ENCODE peak calls at places on chromosomes 4 and X, in ten cellular contexts. One of them, this sample, is unnamed.

GRCh38 chr4:18686338-18687039 is 664.9 kb upstream of the LCORL start:
- DNase-seq in GM13976: no peak
- DNase-seq in NCI-H2029: peak
- DNase-seq in activated CD8-positive, alpha-beta memory T cell treated with anti-CD3 and anti-CD28 coated beads for 48 hours: no peak
- DNase-seq in activated B cell treated with CpG ODN at 0.5 μM for 24 hours: no peak
- DNase-seq in skeletal muscle cell: no peak
- DNase-seq in M059J: no peak
- DNase-seq in activated CD4-positive, alpha-beta T cell treated with anti-CD3 and anti-CD28 coated beads for 24 hours: no peak
- DNase-seq in effector CD4-positive, alpha-beta T cell: no peak
- DNase-seq in stimulated activated CD8-positive, alpha-beta memory T cell treated with anti-CD3 and anti-CD28 coated beads, Interleukin-15, amount 100 ng/mL, for 24 hours: no peak
- DNase-seq in this sample: no peak

GRCh38 chr4:74659576-74660411 is 134.5 kb downstream of the BTC start:
- DNase-seq in skeletal muscle cell: peak
- DNase-seq in effector CD4-positive, alpha-beta T cell: no peak
- DNase-seq in M059J: peak
- DNase-seq in activated CD4-positive, alpha-beta T cell treated with anti-CD3 and anti-CD28 coated beads for 24 hours: no peak
- DNase-seq in GM13976: no peak
- DNase-seq in activated B cell treated with CpG ODN at 0.5 μM for 24 hours: no peak
- DNase-seq in NCI-H2029: no peak
- DNase-seq in stimulated activated CD8-positive, alpha-beta memory T cell treated with anti-CD3 and anti-CD28 coated beads, Interleukin-15, amount 100 ng/mL, for 24 hours: no peak
- DNase-seq in activated CD8-positive, alpha-beta memory T cell treated with anti-CD3 and anti-CD28 coated beads for 48 hours: no peak
- DNase-seq in this sample: no peak

GRCh38 chr4:4866124-4866832 is 6.8 kb downstream of the MSX1 start:
- DNase-seq in activated CD8-positive, alpha-beta memory T cell treated with anti-CD3 and anti-CD28 coated beads for 48 hours: no peak
- DNase-seq in activated CD4-positive, alpha-beta T cell treated with anti-CD3 and anti-CD28 coated beads for 24 hours: no peak
- DNase-seq in M059J: peak
- DNase-seq in skeletal muscle cell: no peak
- DNase-seq in activated B cell treated with CpG ODN at 0.5 μM for 24 hours: no peak
- DNase-seq in NCI-H2029: peak
- DNase-seq in GM13976: no peak
- DNase-seq in stimulated activated CD8-positive, alpha-beta memory T cell treated with anti-CD3 and anti-CD28 coated beads, Interleukin-15, amount 100 ng/mL, for 24 hours: no peak
- DNase-seq in effector CD4-positive, alpha-beta T cell: no peak
- DNase-seq in this sample: no peak

GRCh38 chr4:1745697-1746096 is 24.4 kb downstream of the TACC3 start:
- DNase-seq in activated CD8-positive, alpha-beta memory T cell treated with anti-CD3 and anti-CD28 coated beads for 48 hours: no peak
- DNase-seq in GM13976: no peak
- DNase-seq in activated B cell treated with CpG ODN at 0.5 μM for 24 hours: no peak
- DNase-seq in stimulated activated CD8-positive, alpha-beta memory T cell treated with anti-CD3 and anti-CD28 coated beads, Interleukin-15, amount 100 ng/mL, for 24 hours: no peak
- DNase-seq in M059J: no peak
- DNase-seq in activated CD4-positive, alpha-beta T cell treated with anti-CD3 and anti-CD28 coated beads for 24 hours: no peak
- DNase-seq in effector CD4-positive, alpha-beta T cell: no peak
- DNase-seq in NCI-H2029: no peak
- DNase-seq in skeletal muscle cell: no peak
- DNase-seq in this sample: no peak

GRCh38 chrX:50814701-50815476 is 895 bp upstream of the SHROOM4 start:
- DNase-seq in M059J: peak
- DNase-seq in NCI-H2029: no peak
- DNase-seq in activated CD4-positive, alpha-beta T cell treated with anti-CD3 and anti-CD28 coated beads for 24 hours: no peak
- DNase-seq in skeletal muscle cell: peak
- DNase-seq in activated CD8-positive, alpha-beta memory T cell treated with anti-CD3 and anti-CD28 coated beads for 48 hours: no peak
- DNase-seq in GM13976: no peak
- DNase-seq in effector CD4-positive, alpha-beta T cell: no peak
- DNase-seq in activated B cell treated with CpG ODN at 0.5 μM for 24 hours: no peak
- DNase-seq in stimulated activated CD8-positive, alpha-beta memory T cell treated with anti-CD3 and anti-CD28 coated beads, Interleukin-15, amount 100 ng/mL, for 24 hours: no peak
- DNase-seq in this sample: no peak

GRCh38 chrX:17414839-17415238 is 39.8 kb downstream of the NHS start:
- DNase-seq in activated CD4-positive, alpha-beta T cell treated with anti-CD3 and anti-CD28 coated beads for 24 hours: no peak
- DNase-seq in effector CD4-positive, alpha-beta T cell: no peak
- DNase-seq in GM13976: no peak
- DNase-seq in activated B cell treated with CpG ODN at 0.5 μM for 24 hours: no peak
- DNase-seq in stimulated activated CD8-positive, alpha-beta memory T cell treated with anti-CD3 and anti-CD28 coated beads, Interleukin-15, amount 100 ng/mL, for 24 hours: no peak
- DNase-seq in skeletal muscle cell: no peak
- DNase-seq in M059J: peak
- DNase-seq in NCI-H2029: no peak
- DNase-seq in activated CD8-positive, alpha-beta memory T cell treated with anti-CD3 and anti-CD28 coated beads for 48 hours: no peak
- DNase-seq in this sample: no peak

GRCh38 chr4:82491251-82491960 is 61.0 kb downstream of the ENOPH1 start:
- DNase-seq in GM13976: no peak
- DNase-seq in NCI-H2029: peak
- DNase-seq in M059J: no peak
- DNase-seq in effector CD4-positive, alpha-beta T cell: no peak
- DNase-seq in activated CD4-positive, alpha-beta T cell treated with anti-CD3 and anti-CD28 coated beads for 24 hours: no peak
- DNase-seq in activated B cell treated with CpG ODN at 0.5 μM for 24 hours: no peak
- DNase-seq in skeletal muscle cell: no peak
- DNase-seq in stimulated activated CD8-positive, alpha-beta memory T cell treated with anti-CD3 and anti-CD28 coated beads, Interleukin-15, amount 100 ng/mL, for 24 hours: no peak
- DNase-seq in activated CD8-positive, alpha-beta memory T cell treated with anti-CD3 and anti-CD28 coated beads for 48 hours: no peak
- DNase-seq in this sample: no peak

GRCh38 chr4:143559757-143560147 is 46.2 kb downstream of the SMARCA5 start:
- DNase-seq in skeletal muscle cell: no peak
- DNase-seq in effector CD4-positive, alpha-beta T cell: no peak
- DNase-seq in NCI-H2029: no peak
- DNase-seq in activated CD8-positive, alpha-beta memory T cell treated with anti-CD3 and anti-CD28 coated beads for 48 hours: no peak
- DNase-seq in activated CD4-positive, alpha-beta T cell treated with anti-CD3 and anti-CD28 coated beads for 24 hours: peak
- DNase-seq in stimulated activated CD8-positive, alpha-beta memory T cell treated with anti-CD3 and anti-CD28 coated beads, Interleukin-15, amount 100 ng/mL, for 24 hours: peak
- DNase-seq in activated B cell treated with CpG ODN at 0.5 μM for 24 hours: no peak
- DNase-seq in M059J: no peak
- DNase-seq in GM13976: peak
- DNase-seq in this sample: no peak

GRCh38 chrX:110504947-110505346 is 146.3 kb downstream of the RTL9 start:
- DNase-seq in GM13976: no peak
- DNase-seq in activated CD8-positive, alpha-beta memory T cell treated with anti-CD3 and anti-CD28 coated beads for 48 hours: no peak
- DNase-seq in NCI-H2029: no peak
- DNase-seq in M059J: no peak
- DNase-seq in activated CD4-positive, alpha-beta T cell treated with anti-CD3 and anti-CD28 coated beads for 24 hours: no peak
- DNase-seq in effector CD4-positive, alpha-beta T cell: no peak
- DNase-seq in skeletal muscle cell: no peak
- DNase-seq in stimulated activated CD8-positive, alpha-beta memory T cell treated with anti-CD3 and anti-CD28 coated beads, Interleukin-15, amount 100 ng/mL, for 24 hours: no peak
- DNase-seq in activated B cell treated with CpG ODN at 0.5 μM for 24 hours: no peak
- DNase-seq in this sample: no peak

GRCh38 chr4:99790796-99791617 is 25.6 kb upstream of the DAPP1 start:
- DNase-seq in effector CD4-positive, alpha-beta T cell: no peak
- DNase-seq in skeletal muscle cell: no peak
- DNase-seq in activated CD8-positive, alpha-beta memory T cell treated with anti-CD3 and anti-CD28 coated beads for 48 hours: no peak
- DNase-seq in M059J: peak
- DNase-seq in NCI-H2029: peak
- DNase-seq in activated B cell treated with CpG ODN at 0.5 μM for 24 hours: no peak
- DNase-seq in stimulated activated CD8-positive, alpha-beta memory T cell treated with anti-CD3 and anti-CD28 coated beads, Interleukin-15, amount 100 ng/mL, for 24 hours: no peak
- DNase-seq in GM13976: no peak
- DNase-seq in activated CD4-positive, alpha-beta T cell treated with anti-CD3 and anti-CD28 coated beads for 24 hours: no peak
- DNase-seq in this sample: no peak

GRCh38 chrX:149638860-149639259 is 7.3 kb upstream of the TMEM185A start:
- DNase-seq in skeletal muscle cell: no peak
- DNase-seq in activated CD8-positive, alpha-beta memory T cell treated with anti-CD3 and anti-CD28 coated beads for 48 hours: no peak
- DNase-seq in stimulated activated CD8-positive, alpha-beta memory T cell treated with anti-CD3 and anti-CD28 coated beads, Interleukin-15, amount 100 ng/mL, for 24 hours: no peak
- DNase-seq in activated B cell treated with CpG ODN at 0.5 μM for 24 hours: no peak
- DNase-seq in activated CD4-positive, alpha-beta T cell treated with anti-CD3 and anti-CD28 coated beads for 24 hours: no peak
- DNase-seq in effector CD4-positive, alpha-beta T cell: no peak
- DNase-seq in GM13976: no peak
- DNase-seq in M059J: peak
- DNase-seq in NCI-H2029: no peak
- DNase-seq in this sample: no peak

GRCh38 chrX:130878350-130879341 is 24.4 kb downstream of the ENOX2 start:
- DNase-seq in activated B cell treated with CpG ODN at 0.5 μM for 24 hours: no peak
- DNase-seq in GM13976: no peak
- DNase-seq in skeletal muscle cell: peak
- DNase-seq in activated CD8-positive, alpha-beta memory T cell treated with anti-CD3 and anti-CD28 coated beads for 48 hours: no peak
- DNase-seq in stimulated activated CD8-positive, alpha-beta memory T cell treated with anti-CD3 and anti-CD28 coated beads, Interleukin-15, amount 100 ng/mL, for 24 hours: no peak
- DNase-seq in NCI-H2029: no peak
- DNase-seq in activated CD4-positive, alpha-beta T cell treated with anti-CD3 and anti-CD28 coated beads for 24 hours: no peak
- DNase-seq in effector CD4-positive, alpha-beta T cell: no peak
- DNase-seq in M059J: peak
- DNase-seq in this sample: no peak

GRCh38 chr4:96326846-96327245 is 487.0 kb downstream of the PDHA2 start:
- DNase-seq in GM13976: no peak
- DNase-seq in activated B cell treated with CpG ODN at 0.5 μM for 24 hours: no peak
- DNase-seq in skeletal muscle cell: no peak
- DNase-seq in NCI-H2029: no peak
- DNase-seq in activated CD4-positive, alpha-beta T cell treated with anti-CD3 and anti-CD28 coated beads for 24 hours: no peak
- DNase-seq in activated CD8-positive, alpha-beta memory T cell treated with anti-CD3 and anti-CD28 coated beads for 48 hours: no peak
- DNase-seq in M059J: peak
- DNase-seq in effector CD4-positive, alpha-beta T cell: no peak
- DNase-seq in stimulated activated CD8-positive, alpha-beta memory T cell treated with anti-CD3 and anti-CD28 coated beads, Interleukin-15, amount 100 ng/mL, for 24 hours: no peak
- DNase-seq in this sample: no peak

GRCh38 chr4:105670684-105671083 is 37.8 kb downstream of the INTS12 start:
- DNase-seq in skeletal muscle cell: no peak
- DNase-seq in activated CD4-positive, alpha-beta T cell treated with anti-CD3 and anti-CD28 coated beads for 24 hours: no peak
- DNase-seq in NCI-H2029: no peak
- DNase-seq in GM13976: no peak
- DNase-seq in activated B cell treated with CpG ODN at 0.5 μM for 24 hours: no peak
- DNase-seq in stimulated activated CD8-positive, alpha-beta memory T cell treated with anti-CD3 and anti-CD28 coated beads, Interleukin-15, amount 100 ng/mL, for 24 hours: no peak
- DNase-seq in effector CD4-positive, alpha-beta T cell: no peak
- DNase-seq in M059J: no peak
- DNase-seq in activated CD8-positive, alpha-beta memory T cell treated with anti-CD3 and anti-CD28 coated beads for 48 hours: no peak
- DNase-seq in this sample: no peak

GRCh38 chr4:152193059-152193458 is 342.8 kb downstream of the FBXW7 start:
- DNase-seq in skeletal muscle cell: no peak
- DNase-seq in activated CD8-positive, alpha-beta memory T cell treated with anti-CD3 and anti-CD28 coated beads for 48 hours: no peak
- DNase-seq in effector CD4-positive, alpha-beta T cell: no peak
- DNase-seq in activated B cell treated with CpG ODN at 0.5 μM for 24 hours: no peak
- DNase-seq in stimulated activated CD8-positive, alpha-beta memory T cell treated with anti-CD3 and anti-CD28 coated beads, Interleukin-15, amount 100 ng/mL, for 24 hours: no peak
- DNase-seq in M059J: no peak
- DNase-seq in activated CD4-positive, alpha-beta T cell treated with anti-CD3 and anti-CD28 coated beads for 24 hours: no peak
- DNase-seq in GM13976: no peak
- DNase-seq in NCI-H2029: no peak
- DNase-seq in this sample: no peak

GRCh38 chr4:25235401-25235800 is 1.6 kb downstream of the PI4K2B start:
- DNase-seq in activated CD4-positive, alpha-beta T cell treated with anti-CD3 and anti-CD28 coated beads for 24 hours: no peak
- DNase-seq in M059J: peak
- DNase-seq in GM13976: no peak
- DNase-seq in skeletal muscle cell: no peak
- DNase-seq in NCI-H2029: no peak
- DNase-seq in activated CD8-positive, alpha-beta memory T cell treated with anti-CD3 and anti-CD28 coated beads for 48 hours: no peak
- DNase-seq in effector CD4-positive, alpha-beta T cell: no peak
- DNase-seq in stimulated activated CD8-positive, alpha-beta memory T cell treated with anti-CD3 and anti-CD28 coated beads, Interleukin-15, amount 100 ng/mL, for 24 hours: no peak
- DNase-seq in activated B cell treated with CpG ODN at 0.5 μM for 24 hours: no peak
- DNase-seq in this sample: no peak

GRCh38 chr4:131006388-131006787 is 1910.4 kb downstream of the C4orf33 start:
- DNase-seq in GM13976: no peak
- DNase-seq in activated CD8-positive, alpha-beta memory T cell treated with anti-CD3 and anti-CD28 coated beads for 48 hours: no peak
- DNase-seq in activated B cell treated with CpG ODN at 0.5 μM for 24 hours: no peak
- DNase-seq in effector CD4-positive, alpha-beta T cell: no peak
- DNase-seq in skeletal muscle cell: no peak
- DNase-seq in stimulated activated CD8-positive, alpha-beta memory T cell treated with anti-CD3 and anti-CD28 coated beads, Interleukin-15, amount 100 ng/mL, for 24 hours: no peak
- DNase-seq in NCI-H2029: no peak
- DNase-seq in M059J: no peak
- DNase-seq in activated CD4-positive, alpha-beta T cell treated with anti-CD3 and anti-CD28 coated beads for 24 hours: no peak
- DNase-seq in this sample: no peak

GRCh38 chr4:16869594-16870245 is 28.7 kb downstream of the LDB2 start:
- DNase-seq in M059J: no peak
- DNase-seq in activated CD8-positive, alpha-beta memory T cell treated with anti-CD3 and anti-CD28 coated beads for 48 hours: no peak
- DNase-seq in stimulated activated CD8-positive, alpha-beta memory T cell treated with anti-CD3 and anti-CD28 coated beads, Interleukin-15, amount 100 ng/mL, for 24 hours: no peak
- DNase-seq in effector CD4-positive, alpha-beta T cell: no peak
- DNase-seq in GM13976: no peak
- DNase-seq in NCI-H2029: no peak
- DNase-seq in activated CD4-positive, alpha-beta T cell treated with anti-CD3 and anti-CD28 coated beads for 24 hours: no peak
- DNase-seq in skeletal muscle cell: no peak
- DNase-seq in activated B cell treated with CpG ODN at 0.5 μM for 24 hours: no peak
- DNase-seq in this sample: no peak

GRCh38 chrX:40154229-40154852 is 56.6 kb upstream of the BCOR start:
- DNase-seq in activated B cell treated with CpG ODN at 0.5 μM for 24 hours: no peak
- DNase-seq in skeletal muscle cell: no peak
- DNase-seq in activated CD4-positive, alpha-beta T cell treated with anti-CD3 and anti-CD28 coated beads for 24 hours: no peak
- DNase-seq in M059J: peak
- DNase-seq in NCI-H2029: peak
- DNase-seq in stimulated activated CD8-positive, alpha-beta memory T cell treated with anti-CD3 and anti-CD28 coated beads, Interleukin-15, amount 100 ng/mL, for 24 hours: no peak
- DNase-seq in activated CD8-positive, alpha-beta memory T cell treated with anti-CD3 and anti-CD28 coated beads for 48 hours: no peak
- DNase-seq in GM13976: no peak
- DNase-seq in effector CD4-positive, alpha-beta T cell: no peak
- DNase-seq in this sample: no peak